ENCODE peak calls at places on chromosomes 16 and 17, in four cellular contexts. J is colonic mucosa, A is tibial nerve, K is left ventricle myocardium inferior. Z is an unnamed sample. For H3K27me3, the result is how much of the 10 kb centered on the place peaks cover.

GRCh38 chr17:7220593-7221280 is 999 bp downstream of the ACADVL start:
- DNase-seq in A (no peak), J (peak), K (no peak), Z (peak)

GRCh38 chr17:5921919-5922318 is 148.3 kb upstream of the WSCD1 start:
- DNase-seq in J (no peak), A (no peak), K (no peak), Z (no peak)

GRCh38 chr16:56262148-56262878 is 71.0 kb downstream of the GNAO1 start:
- DNase-seq in J (no peak), K (no peak), A (no peak), Z (no peak)

GRCh38 chr16:22732315-22732840 is 81.6 kb upstream of the HS3ST2 start:
- DNase-seq in J (no peak), A (no peak), K (no peak), Z (no peak)

GRCh38 chr17:69433093-69433492 is 18.6 kb downstream of the MAP2K6 start:
- DNase-seq in J (no peak), K (no peak), A (no peak), Z (no peak)

GRCh38 chr17:38920374-38921291 is 4.8 kb upstream of the LASP1NB start:
- DNase-seq in K (no peak), A (no peak), J (no peak), Z (no peak)

GRCh38 chr17:45144199-45145034 is 3.9 kb upstream of the HEXIM1 start:
- DNase-seq in K (peak), A (no peak), J (no peak), Z (no peak)

GRCh38 chr17:6686026-6686425 is 27.1 kb downstream of the SLC13A5 start:
- DNase-seq in A (no peak), K (no peak), J (no peak), Z (no peak)

GRCh38 chr17:83117594-83117993 is 38.2 kb downstream of the METRNL start:
- DNase-seq in J (no peak), A (no peak), K (no peak), Z (no peak)

GRCh38 chr16:51163366-51163765 is 12.3 kb upstream of the SALL1 start:
- DNase-seq in A (no peak), J (no peak), K (no peak), Z (no peak)

GRCh38 chr16:67372664-67373063 is 20.6 kb downstream of the TPPP3 start:
- DNase-seq in K (no peak), A (peak), J (no peak), Z (no peak)

GRCh38 chr17:80773243-80773991 is 218.2 kb upstream of the CHMP6 start:
- DNase-seq in K (peak), J (no peak), A (no peak), Z (peak)

GRCh38 chr17:45906927-45907622 is 12.7 kb downstream of the MAPT start:
- DNase-seq in J (no peak), K (no peak), A (no peak), Z (no peak)

GRCh38 chr16:67481561-67482259 is 753 bp upstream of the ATP6V0D1 start:
- DNase-seq in J (peak), A (peak), K (peak), Z (peak)

GRCh38 chr16:79284760-79285159 is 315.8 kb downstream of the MAF start:
- DNase-seq in K (no peak), A (no peak), J (no peak), Z (no peak)

GRCh38 chr17:1532836-1533602 is 16.6 kb upstream of the INPP5K start:
- DNase-seq in J (no peak), A (no peak), K (no peak), Z (peak)

GRCh38 chr17:17745476-17746455 is 64.5 kb downstream of the RAI1 start:
- DNase-seq in A (no peak), J (no peak), K (no peak), Z (no peak)

GRCh38 chr17:78883090-78883532 is 19.9 kb downstream of the CEP295NL start:
- DNase-seq in A (peak), J (peak), K (peak), Z (no peak)

GRCh38 chr17:47686276-47686635 is 7.7 kb upstream of the TBKBP1 start:
- DNase-seq in K (no peak), A (no peak), J (no peak), Z (no peak)

GRCh38 chr16:20611350-20611902 is 35.3 kb upstream of the ACSM2B start:
- DNase-seq in J (no peak), A (no peak), K (peak), Z (peak)

GRCh38 chr17:17831208-17832039 is 5.4 kb downstream of the SREBF1 start:
- DNase-seq in A (no peak), K (no peak), J (no peak), Z (peak)

GRCh38 chr16:84947022-84947421 is 64.3 kb downstream of the ZDHHC7 start:
- DNase-seq in A (peak), K (no peak), J (peak), Z (no peak)

GRCh38 chr17:68777243-68777855 is 176.2 kb upstream of the FAM20A start:
- DNase-seq in J (peak), A (peak), K (peak), Z (peak)

GRCh38 chr17:80724723-80725388 is 180.2 kb downstream of the RPTOR start:
- DNase-seq in J (no peak), A (no peak), K (no peak), Z (no peak)

GRCh38 chr17:1145311-1145986 is 34.3 kb downstream of the ABR start:
- DNase-seq in J (no peak), K (no peak), A (no peak), Z (peak)

GRCh38 chr16:89256651-89257254 is 39.2 kb downstream of the ZNF778 start:
- DNase-seq in J (peak), A (no peak), K (peak), Z (no peak)

GRCh38 chr16:84534815-84535214 is 30.4 kb upstream of the MEAK7 start:
- DNase-seq in K (no peak), A (no peak), J (no peak), Z (no peak)

GRCh38 chr17:68328676-68329075 is 37.4 kb downstream of the ARSG start:
- DNase-seq in J (no peak), K (no peak), A (no peak), Z (no peak)

GRCh38 chr17:58541249-58541648 is 26.8 kb upstream of the MTMR4 start:
- DNase-seq in A (no peak), J (no peak), K (no peak), Z (peak)

GRCh38 chr16:83831451-83831987 is 23.7 kb downstream of the HSBP1 start:
- DNase-seq in K (no peak), A (no peak), J (no peak), Z (no peak)

GRCh38 chr17:11081342-11081741 is 159.7 kb upstream of the SHISA6 start:
- DNase-seq in J (peak), K (no peak), A (no peak), Z (no peak)

GRCh38 chr17:31428512-31428911 is 37.0 kb downstream of the RAB11FIP4 start:
- DNase-seq in J (no peak), K (no peak), A (no peak), Z (no peak)
- H3K27me3 ChIP-seq in J (under half), K (half or more), A (under half), Z (under half)

GRCh38 chr16:86514656-86515376 is 4.5 kb downstream of the FOXF1 start:
- DNase-seq in K (no peak), A (no peak), J (no peak), Z (no peak)
- H3K27me3 ChIP-seq in K (half or more), A (under half), J (half or more), Z (half or more)

DNA sequence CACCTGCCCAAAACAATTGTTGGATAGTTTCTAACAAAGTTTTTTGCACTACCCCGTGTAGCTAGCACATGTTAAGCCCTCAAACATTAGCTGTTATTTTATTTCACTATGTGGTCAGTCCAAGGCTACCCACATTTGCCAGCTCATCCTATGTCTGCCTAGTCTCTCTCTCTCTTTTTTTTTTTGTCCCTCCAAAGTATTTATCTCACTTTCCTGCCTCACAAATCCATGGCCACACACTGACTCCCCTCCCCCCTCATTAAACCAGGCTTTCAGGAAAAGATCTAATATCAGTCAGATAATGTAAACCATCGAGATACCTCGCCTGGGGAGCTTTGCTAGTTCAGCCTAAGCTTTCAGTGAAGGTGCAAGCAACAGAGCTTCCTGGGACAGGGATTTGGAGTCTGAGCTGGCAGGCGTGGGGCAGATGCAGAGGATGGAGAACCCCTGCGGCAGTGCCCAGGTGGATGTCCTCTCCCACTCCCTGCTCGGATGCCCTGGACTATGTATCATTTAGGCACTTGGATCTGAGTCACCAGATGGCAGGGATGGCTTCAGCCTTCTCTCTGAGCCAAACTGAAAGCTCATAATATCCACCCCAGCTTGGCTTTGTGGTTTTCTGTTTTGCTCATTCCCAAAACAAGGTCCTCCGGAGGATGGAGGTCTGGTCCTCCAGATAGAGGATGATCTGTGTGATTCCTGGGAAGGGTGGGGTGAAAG is 73.7 kb upstream of the FOXF1 start:
- DNase-seq in K (no peak), A (no peak), J (no peak), Z (no peak)
- H3K27me3 ChIP-seq in K (half or more), A (under half), J (under half), Z (under half)

DNA sequence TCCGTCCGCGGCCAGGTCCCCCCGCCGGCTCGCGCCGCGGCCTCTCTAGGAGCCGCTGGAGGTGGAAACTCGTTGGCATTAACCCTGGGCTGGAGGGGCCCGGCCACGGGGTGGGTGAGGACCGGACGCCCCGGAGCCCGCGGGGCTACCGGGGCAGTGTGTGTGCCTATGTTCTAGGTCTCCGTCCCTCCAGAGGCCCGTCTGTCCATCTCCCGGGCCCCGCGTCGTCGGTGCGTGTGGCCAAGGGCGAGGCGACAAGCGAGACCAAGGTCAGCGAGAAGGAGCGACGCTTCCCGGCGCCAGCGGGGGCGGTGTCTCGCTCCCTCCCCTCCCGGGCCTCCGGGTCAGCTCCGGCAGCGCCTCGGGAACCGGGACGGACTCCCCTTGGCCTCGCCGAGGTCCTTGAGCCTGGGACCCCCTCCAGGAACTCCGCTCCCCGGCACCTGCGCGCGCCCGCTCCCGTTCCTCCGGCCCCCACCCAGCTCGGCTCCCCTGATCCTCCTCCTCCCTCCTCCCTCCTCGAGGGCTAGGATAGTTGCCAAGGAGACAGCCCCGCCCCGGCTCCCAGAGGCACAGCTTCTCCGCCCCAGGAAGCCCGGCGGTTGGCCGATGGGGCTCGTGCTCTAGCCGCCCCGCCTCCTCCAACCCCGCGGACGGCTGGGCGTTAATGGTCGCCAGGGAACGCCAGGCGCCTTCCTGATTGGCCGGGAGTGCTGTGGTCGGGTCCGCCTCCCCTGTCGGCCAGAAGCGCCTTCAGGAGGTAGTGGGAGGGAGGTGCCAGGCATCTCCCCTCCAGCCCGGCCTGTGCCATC is 663 bp upstream of the ZNF768 start:
- DNase-seq in K (peak), J (peak), A (peak), Z (peak)
- H3K27me3 ChIP-seq in K (under half), J (under half), A (under half), Z (under half)

Z was measured in WERI-Rb-1.